ENCODE peak calls at places on chromosomes 16 and 17, in six cellular contexts. J, Z, U, W, Q and Y are unnamed samples.

GRCh38 chr16:86708431-86708830 is 130.1 kb downstream of the FOXL1 start:
- DNase-seq in Z (no peak), W (no peak), Q (no peak), J (no peak), U (no peak), Y (no peak)

GRCh38 chr17:68089881-68090280 is 54.3 kb downstream of the KPNA2 start:
- DNase-seq in W (no peak), Q (peak), J (peak), Z (no peak), U (peak), Y (no peak)

GRCh38 chr16:31373235-31373634 is 18.3 kb downstream of the ITGAX start:
- DNase-seq in J (no peak), W (no peak), Z (no peak), U (no peak), Q (no peak), Y (no peak)

GRCh38 chr17:2087597-2088211 is 32.8 kb downstream of the HIC1 start:
- DNase-seq in Q (no peak), J (no peak), Z (no peak), U (peak), W (peak), Y (no peak)

GRCh38 chr17:40824015-40824832 is 1.8 kb upstream of the KRT10 start:
- DNase-seq in Q (no peak), Z (no peak), U (no peak), J (no peak), W (no peak), Y (no peak)

GRCh38 chr17:82797061-82797460 is 42.8 kb downstream of the ZNF750 start:
- DNase-seq in Z (no peak), J (no peak), U (no peak), Q (no peak), W (no peak), Y (no peak)

GRCh38 chr16:69138608-69139007 is 6.2 kb downstream of the UTP4 start:
- DNase-seq in W (no peak), Q (no peak), Z (no peak), U (no peak), J (no peak), Y (no peak)

GRCh38 chr17:41002814-41003213 is 3.1 kb upstream of the KRTAP3-2 start:
- DNase-seq in J (no peak), W (no peak), Z (no peak), U (no peak), Q (no peak), Y (no peak)

GRCh38 chr16:4679156-4679853 is 14.1 kb upstream of the NUDT16L1 start:
- DNase-seq in W (no peak), U (no peak), Q (no peak), J (peak), Z (no peak), Y (no peak)

GRCh38 chr17:19537116-19537515 is 3.5 kb downstream of the SLC47A1 start:
- DNase-seq in Q (no peak), Z (no peak), U (no peak), J (no peak), W (no peak), Y (no peak)

GRCh38 chr17:82440377-82440981 is 10.1 kb downstream of the CYBC1 start:
- DNase-seq in W (no peak), Z (no peak), J (no peak), Q (no peak), U (no peak), Y (no peak)

GRCh38 chr17:82930043-82930923 is 90.5 kb upstream of the ZNF750 start:
- DNase-seq in J (no peak), U (no peak), Q (no peak), Z (no peak), W (no peak), Y (no peak)

GRCh38 chr17:57968456-57968855 is 13.2 kb upstream of the CUEDC1 start:
- DNase-seq in U (no peak), Z (no peak), Q (no peak), J (no peak), W (no peak), Y (no peak)
- H3K27ac ChIP-seq in U (no peak), Z (no peak), Q (no peak), J (no peak), W (no peak), Y (no peak)

GRCh38 chr17:17798573-17799255 is 38.1 kb downstream of the SREBF1 start:
- DNase-seq in U (no peak), Q (no peak), W (no peak), Z (no peak), J (no peak), Y (no peak)

GRCh38 chr17:17795946-17796786 is 40.6 kb downstream of the SREBF1 start:
- DNase-seq in W (no peak), U (no peak), Z (no peak), Q (no peak), J (no peak), Y (no peak)

GRCh38 chr17:17798010-17798556 is 38.7 kb downstream of the SREBF1 start:
- DNase-seq in J (no peak), Q (no peak), Z (no peak), W (no peak), U (no peak), Y (no peak)

GRCh38 chr17:17796787-17797061 is 40.1 kb downstream of the SREBF1 start:
- DNase-seq in Z (no peak), W (no peak), Q (no peak), U (no peak), J (no peak), Y (no peak)

DNA sequence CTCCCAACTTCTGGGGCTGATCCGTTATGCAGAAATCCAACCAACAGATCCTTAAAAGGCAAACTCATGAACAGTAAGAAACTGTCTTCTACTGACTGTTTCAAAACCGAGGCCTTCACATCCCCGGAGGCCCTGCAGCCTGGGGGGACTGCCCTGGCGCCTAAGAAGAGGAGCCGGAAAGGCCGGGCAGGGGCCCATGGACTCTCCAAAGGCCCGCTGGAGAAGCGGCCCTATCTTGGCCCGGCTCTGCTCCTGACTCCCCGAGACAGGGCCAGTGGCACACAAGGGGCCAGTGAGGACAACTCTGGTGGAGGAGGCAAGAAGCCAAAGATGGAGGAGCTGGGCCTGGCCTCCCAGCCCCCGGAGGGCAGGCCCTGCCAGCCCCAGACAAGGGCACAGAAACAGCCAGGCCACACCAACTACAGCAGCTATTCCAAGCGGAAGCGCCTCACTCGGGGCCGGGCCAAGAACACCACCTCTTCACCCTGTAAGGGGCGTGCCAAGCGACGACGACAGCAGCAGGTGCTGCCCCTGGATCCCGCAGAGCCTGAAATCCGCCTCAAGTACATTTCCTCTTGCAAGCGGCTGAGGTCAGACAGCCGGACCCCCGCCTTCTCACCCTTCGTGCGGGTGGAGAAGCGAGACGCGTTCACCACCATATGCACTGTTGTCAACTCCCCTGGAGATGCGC is 39.5 kb downstream of the SREBF1 start:
- DNase-seq in U (no peak), Q (no peak), J (no peak), Z (no peak), W (no peak), Y (no peak)
- H3K27ac ChIP-seq in U (no peak), Q (no peak), J (no peak), Z (no peak), W (no peak), Y (no peak)

GRCh38 chr16:23333962-23334361 is 31.9 kb downstream of the SCNN1B start:
- DNase-seq in Z (no peak), U (no peak), W (no peak), Q (no peak), J (no peak), Y (no peak)
- H3K27ac ChIP-seq in Z (no peak), U (peak), W (no peak), Q (no peak), J (no peak), Y (no peak)

GRCh38 chr17:65071861-65072260 is 15.3 kb upstream of the GNA13 start:
- DNase-seq in Z (no peak), Q (no peak), J (no peak), W (no peak), U (no peak), Y (no peak)
- H3K27ac ChIP-seq in Z (no peak), Q (no peak), J (no peak), W (no peak), U (no peak), Y (no peak)

GRCh38 chr16:70428178-70428998 is 10.5 kb downstream of the ST3GAL2 start:
- DNase-seq in Z (peak), Q (peak), J (peak), W (no peak), U (peak), Y (peak)

GRCh38 chr16:70429888-70430666 is 8.8 kb downstream of the ST3GAL2 start:
- DNase-seq in W (no peak), J (no peak), U (no peak), Z (no peak), Q (no peak), Y (no peak)

GRCh38 chr16:70432304-70432799 is 6.5 kb downstream of the ST3GAL2 start:
- DNase-seq in W (no peak), J (no peak), Z (no peak), U (no peak), Q (no peak), Y (no peak)

GRCh38 chr16:70432800-70433455 is 6.0 kb downstream of the ST3GAL2 start:
- DNase-seq in W (no peak), Z (no peak), U (no peak), Q (no peak), J (peak), Y (no peak)

DNA sequence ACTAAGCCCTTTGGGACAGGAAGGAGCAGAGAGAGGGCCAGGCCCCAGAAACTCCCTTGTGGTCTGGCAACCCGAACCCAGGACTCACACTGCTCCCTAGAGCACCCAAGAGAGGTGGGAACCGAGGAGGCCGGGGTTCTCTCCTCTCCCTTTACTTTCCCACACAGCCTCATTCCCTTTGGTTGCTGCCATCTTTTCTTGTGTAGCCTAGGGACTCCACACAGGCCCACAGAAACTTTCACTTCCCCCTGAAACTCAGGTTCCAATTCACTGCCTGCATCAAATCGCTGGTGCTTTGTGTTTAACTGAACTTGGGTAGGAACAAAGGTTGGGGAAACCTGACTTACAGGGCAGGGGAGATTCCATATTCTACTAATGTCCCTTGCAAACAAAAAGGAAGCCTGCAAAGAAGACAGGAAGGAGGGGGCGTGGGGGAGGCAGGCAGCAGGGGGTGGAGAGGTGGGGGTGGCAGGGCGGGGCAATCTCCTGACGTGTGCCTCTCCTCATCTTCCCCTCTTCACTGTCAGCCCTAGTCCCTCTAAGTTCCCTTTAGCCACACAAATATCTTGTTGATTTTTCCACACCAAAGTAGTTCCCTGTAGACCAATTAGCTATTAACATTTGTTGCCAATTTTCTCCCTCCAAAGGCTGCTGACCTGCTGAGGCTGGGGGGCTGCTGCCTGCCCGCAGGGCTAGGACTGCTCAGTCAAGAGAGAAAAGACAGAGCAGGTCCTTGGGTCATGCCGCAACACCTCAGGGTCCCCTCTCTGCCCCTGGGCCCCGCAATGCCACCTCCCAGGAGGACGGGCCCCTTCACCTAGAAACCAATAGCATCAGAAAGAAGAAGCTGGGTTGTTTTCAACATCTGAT is 8.0 kb downstream of the ST3GAL2 start:
- DNase-seq in W (peak), U (peak), Z (no peak), Q (peak), J (no peak), Y (no peak)
- H3K27ac ChIP-seq in W (peak), U (peak), Z (no peak), Q (peak), J (no peak), Y (peak)

GRCh38 chr16:75380870-75381269 is 52.4 kb downstream of the CFDP1 start:
- DNase-seq in U (no peak), W (no peak), Q (no peak), Z (no peak), J (no peak), Y (no peak)

GRCh38 chr16:75377971-75378386 is 55.3 kb downstream of the CFDP1 start:
- DNase-seq in J (peak), Q (no peak), Z (no peak), U (peak), W (no peak), Y (no peak)

GRCh38 chr16:75379911-75380847 is 53.1 kb downstream of the CFDP1 start:
- DNase-seq in U (no peak), J (no peak), W (peak), Z (no peak), Q (no peak), Y (no peak)

GRCh38 chr16:75378616-75379015 is 54.7 kb downstream of the CFDP1 start:
- DNase-seq in U (no peak), Q (no peak), W (no peak), Z (no peak), J (no peak), Y (no peak)

GRCh38 chr16:75379339-75379738 is 54.0 kb downstream of the CFDP1 start:
- DNase-seq in Z (no peak), Q (no peak), W (no peak), U (no peak), J (no peak), Y (no peak)
- H3K27ac ChIP-seq in Z (no peak), Q (no peak), W (no peak), U (peak), J (no peak), Y (no peak)

GRCh38 chr17:66540131-66540781 is 237.8 kb downstream of the PRKCA start:
- DNase-seq in W (no peak), Z (peak), U (no peak), J (peak), Q (peak), Y (no peak)
- H3K27ac ChIP-seq in W (no peak), Z (peak), U (no peak), J (peak), Q (peak), Y (peak)

GRCh38 chr17:15431201-15431600 is 36.2 kb downstream of the CDRT4 start:
- DNase-seq in Z (no peak), Q (no peak), U (no peak), J (no peak), W (no peak), Y (no peak)
- H3K27ac ChIP-seq in Z (no peak), Q (no peak), U (no peak), J (peak), W (no peak), Y (no peak)

GRCh38 chr17:42411905-42412679 is 11.0 kb downstream of the CAVIN1 start:
- DNase-seq in J (no peak), Q (no peak), W (no peak), Z (no peak), U (no peak), Y (no peak)
- H3K27ac ChIP-seq in J (peak), Q (peak), W (no peak), Z (peak), U (no peak), Y (peak)